ENCODE peak calls at places on chromosomes 3 and 15, in eight cellular contexts. K, Y, S, M, T, R, G and X are unnamed samples.

GRCh38 chr3:37949866-37950265 is 40.7 kb upstream of the VILL start:
- DNase-seq in G (no peak), Y (no peak), S (no peak), T (no peak), K (no peak), M (no peak), R (peak; percentile 65), X (no peak)

GRCh38 chr15:90232941-90233700 is 620 bp downstream of the CIB1 start:
- DNase-seq in K (peak; percentile 84), G (peak; percentile 73), T (peak; percentile 66), M (peak; percentile 68), S (peak; percentile 73), Y (peak; percentile 80), R (peak; percentile 41), X (no peak)

GRCh38 chr3:153052096-153052460 is 109.9 kb upstream of the RAP2B start:
- DNase-seq in R (peak; percentile 90), M (no peak), S (peak; percentile 43), K (peak; percentile 6), Y (no peak), G (no peak), T (no peak), X (peak; percentile 69)

GRCh38 chr15:62171882-62172281 is 6.8 kb upstream of the C2CD4B start:
- DNase-seq in S (no peak), G (no peak), R (no peak), M (no peak), K (no peak), Y (no peak), T (no peak), X (no peak)

GRCh38 chr15:90062023-90062728 is 40.1 kb downstream of the IDH2 start:
- DNase-seq in Y (peak; percentile 84), K (no peak), R (peak; percentile 13), M (peak; percentile 54), S (peak; percentile 48), T (no peak), G (no peak), X (no peak)

GRCh38 chr3:126750760-126751129 is 46.7 kb downstream of the CHCHD6 start:
- DNase-seq in G (no peak), M (no peak), R (no peak), K (no peak), Y (no peak), S (peak; percentile 39), T (no peak), X (no peak)

GRCh38 chr15:85329561-85330421 is 50.6 kb upstream of the AKAP13 start:
- DNase-seq in S (no peak), G (peak; percentile 48), T (no peak), R (peak; percentile 85), M (no peak), Y (no peak), K (no peak), X (no peak)

GRCh38 chr15:69735126-69735525 is 282.5 kb downstream of the RPLP1 start:
- DNase-seq in M (no peak), K (no peak), G (peak; percentile 70), S (no peak), R (peak; percentile 5), Y (no peak), T (no peak), X (no peak)

GRCh38 chr15:25508369-25509002 is 69.7 kb upstream of the UBE3A start:
- DNase-seq in M (no peak), R (peak; percentile 55), T (no peak), S (peak; percentile 55), G (peak; percentile 59), K (peak; percentile 7), Y (no peak), X (peak; percentile 7)

GRCh38 chr3:197364410-197365071 is 66.1 kb upstream of the DLG1 start:
- DNase-seq in M (no peak), S (no peak), T (no peak), Y (no peak), R (no peak), G (peak; percentile 5), K (peak; percentile 97), X (no peak)

GRCh38 chr3:129313983-129314756 is 35.5 kb downstream of the HMCES start:
- DNase-seq in M (no peak), R (peak; percentile 47), S (no peak), T (no peak), G (peak; percentile 34), Y (no peak), K (peak; percentile 85), X (no peak)

GRCh38 chr3:140031170-140031569 is 96.2 kb downstream of the CLSTN2 start:
- DNase-seq in Y (no peak), R (no peak), G (no peak), M (no peak), T (no peak), K (no peak), S (no peak), X (no peak)

GRCh38 chr3:106392905-106393304 is 524.1 kb upstream of the CBLB start:
- DNase-seq in T (no peak), R (peak; percentile 5), K (no peak), S (no peak), G (no peak), Y (no peak), M (no peak), X (no peak)

GRCh38 chr3:106399208-106399607 is 530.4 kb upstream of the CBLB start:
- DNase-seq in R (no peak), S (no peak), T (no peak), M (no peak), K (no peak), G (no peak), Y (no peak), X (no peak)

GRCh38 chr3:106399773-106400172 is 531.0 kb upstream of the CBLB start:
- DNase-seq in K (no peak), M (no peak), R (no peak), Y (no peak), T (no peak), S (no peak), G (no peak), X (no peak)

GRCh38 chr3:106401666-106402319 is 533.0 kb upstream of the CBLB start:
- DNase-seq in Y (no peak), T (no peak), G (no peak), M (no peak), R (peak; percentile 60), K (no peak), S (no peak), X (no peak)

DNA sequence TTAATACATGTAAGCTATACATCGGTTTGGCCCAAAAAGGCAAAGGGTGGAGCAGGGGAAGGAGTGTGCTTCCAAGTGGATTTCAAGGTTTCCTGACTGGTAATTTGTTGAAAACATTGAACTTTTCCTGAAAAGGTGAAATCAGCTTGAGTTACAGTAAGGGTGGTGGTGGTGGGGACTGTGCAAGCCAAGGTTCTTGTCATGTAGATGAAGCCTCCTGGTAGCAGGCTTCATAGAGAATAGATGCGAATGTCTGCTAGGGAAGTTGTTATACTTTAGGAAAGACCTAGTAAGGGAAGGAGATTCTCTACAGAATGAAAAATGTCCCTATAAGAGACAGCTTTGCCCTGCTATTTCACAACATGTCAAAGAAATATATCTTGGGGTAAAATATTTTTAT is 528.2 kb upstream of the CBLB start:
- DNase-seq in K (no peak), G (no peak), Y (no peak), S (no peak), M (no peak), T (no peak), R (no peak), X (no peak)
- H3K4me3 ChIP-seq in K (no peak overlapping the region), G (no peak overlapping the region), Y (no peak overlapping the region), S (no peak overlapping the region), M (no peak overlapping the region), T (no peak overlapping the region), R (no peak overlapping the region), X (no peak overlapping the region)

DNA sequence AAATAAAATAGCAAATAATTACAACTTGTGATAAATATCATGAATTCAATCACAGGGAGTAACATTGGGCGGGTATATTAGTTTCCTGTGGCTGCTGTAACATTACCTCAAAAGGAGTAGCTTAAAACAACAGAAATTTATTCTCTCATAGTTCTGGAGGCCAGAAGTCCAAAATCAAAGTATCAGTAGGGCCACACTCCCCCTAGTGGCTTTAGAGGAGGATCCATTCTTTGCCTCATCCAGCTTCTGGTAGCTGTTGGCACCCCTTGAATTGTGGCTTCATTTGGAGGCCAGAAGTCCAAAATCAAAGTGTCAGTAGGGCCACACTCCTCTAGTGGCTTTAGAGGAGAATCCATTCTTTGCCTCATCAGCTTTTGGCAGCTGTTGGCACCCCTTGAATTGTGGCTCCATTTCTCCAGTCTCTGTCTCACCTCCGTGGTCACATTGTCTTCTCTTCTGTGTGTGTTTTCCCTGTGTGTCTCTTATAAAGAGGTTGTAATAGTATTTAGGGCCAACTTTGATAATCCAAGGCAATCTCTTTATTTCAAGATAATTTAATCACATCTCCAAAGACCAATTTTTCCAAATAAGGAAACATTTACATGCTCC is 3.1 kb upstream of the CFAP20DC start:
- DNase-seq in Y (no peak), G (peak; percentile 27), S (peak; percentile 12), M (peak; percentile 4), K (peak; percentile 25), R (peak; percentile 62), T (no peak), X (peak; percentile 3)
- H3K27ac ChIP-seq in Y (no peak overlapping the region), G (no peak overlapping the region), S (no peak overlapping the region), M (no peak overlapping the region), K (no peak overlapping the region), R (no peak overlapping the region), T (no peak overlapping the region), X (no peak overlapping the region)

GRCh38 chr3:10335190-10335738 is 14.4 kb upstream of the SEC13 start:
- DNase-seq in T (no peak), S (no peak), R (no peak), K (no peak), G (no peak), M (no peak), Y (no peak), X (no peak)

GRCh38 chr3:10332481-10333358 is 11.8 kb upstream of the SEC13 start:
- DNase-seq in Y (no peak), M (no peak), K (no peak), T (no peak), S (no peak), R (no peak), G (no peak), X (no peak)

GRCh38 chr3:10334461-10334860 is 13.5 kb upstream of the SEC13 start:
- DNase-seq in Y (no peak), R (no peak), K (no peak), M (no peak), S (no peak), G (no peak), T (peak; percentile 65), X (no peak)

GRCh38 chr3:10333359-10333670 is 12.4 kb upstream of the SEC13 start:
- DNase-seq in T (no peak), R (no peak), S (no peak), K (no peak), M (no peak), G (no peak), Y (no peak), X (no peak)

DNA sequence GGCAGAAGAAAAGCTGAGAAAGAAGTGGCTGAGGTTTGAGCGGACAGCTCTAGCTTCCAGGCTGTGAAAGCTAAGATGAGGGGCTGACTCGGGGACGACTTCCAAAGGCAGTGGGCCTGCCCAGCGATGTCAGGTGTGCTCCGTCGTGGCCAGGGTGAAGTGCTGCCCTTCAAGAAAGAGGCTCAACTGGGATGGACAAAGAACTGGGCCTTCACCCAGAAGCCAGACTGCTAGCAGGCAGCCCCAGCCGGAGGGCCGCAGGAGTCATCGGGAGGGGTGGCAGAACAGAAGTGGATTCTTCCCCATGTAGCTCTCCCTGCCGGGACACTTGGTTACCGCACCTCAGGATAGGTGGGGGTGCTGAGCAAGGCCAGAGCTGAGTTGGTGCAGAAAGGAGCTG is 13.1 kb upstream of the SEC13 start:
- DNase-seq in Y (no peak), S (no peak), T (no peak), M (no peak), K (no peak), R (no peak), G (no peak), X (no peak)
- H3K27me3 ChIP-seq in Y (peaks cover 9% of the 10 kb centered on the region), S (peaks cover 17% of the 10 kb centered on the region), T (no peaks in the 10 kb centered on the region), M (no peaks in the 10 kb centered on the region), K (peaks cover 15% of the 10 kb centered on the region), R (peaks cover 31% of the 10 kb centered on the region), G (peaks cover 35% of the 10 kb centered on the region), X (peaks cover 54% of the 10 kb centered on the region)

GRCh38 chr3:41118461-41119385 is 80.6 kb upstream of the CTNNB1 start:
- DNase-seq in Y (no peak), R (no peak), S (no peak), M (no peak), K (no peak), T (no peak), G (no peak), X (no peak)
- H3K4me3 ChIP-seq in Y (no peak overlapping the region), R (no peak overlapping the region), S (no peak overlapping the region), M (no peak overlapping the region), K (no peak overlapping the region), T (no peak overlapping the region), G (no peak overlapping the region), X (no peak overlapping the region)